ENCODE peak calls at places on chromosomes 3 and 15, in eight cellular contexts. One of them, this sample, is unnamed.

GRCh38 chr3:38497026-38497425 is 886 bp downstream of the EXOG start:
- DNase-seq in sciatic nerve: no peak
- DNase-seq in endothelial cell: no peak
- DNase-seq in activated CD4-positive, alpha-beta T cell treated with anti-CD3 and anti-CD28 coated beads, Interleukin-2, amount 10 ng/mL, durations not matched to agents 7 days and 5 days: no peak
- DNase-seq in GM12891: no peak
- DNase-seq in activated effector memory CD4-positive, alpha-beta T cell treated with Interleukin-2 at 50 U/mL for 16 hours: no peak
- DNase-seq in CD8-positive, alpha-beta memory T cell: no peak
- DNase-seq in AG10803: peak
- DNase-seq in this sample: peak

GRCh38 chr15:78804391-78804792 is 6.9 kb downstream of the ADAMTS7 start:
- DNase-seq in sciatic nerve: no peak
- DNase-seq in endothelial cell: no peak
- DNase-seq in activated CD4-positive, alpha-beta T cell treated with anti-CD3 and anti-CD28 coated beads, Interleukin-2, amount 10 ng/mL, durations not matched to agents 7 days and 5 days: no peak
- DNase-seq in GM12891: no peak
- DNase-seq in activated effector memory CD4-positive, alpha-beta T cell treated with Interleukin-2 at 50 U/mL for 16 hours: no peak
- DNase-seq in CD8-positive, alpha-beta memory T cell: no peak
- DNase-seq in AG10803: no peak
- DNase-seq in this sample: no peak

GRCh38 chr3:105473521-105474223 is 107.0 kb downstream of the ALCAM start:
- DNase-seq in sciatic nerve: no peak
- DNase-seq in endothelial cell: no peak
- DNase-seq in activated CD4-positive, alpha-beta T cell treated with anti-CD3 and anti-CD28 coated beads, Interleukin-2, amount 10 ng/mL, durations not matched to agents 7 days and 5 days: no peak
- DNase-seq in GM12891: no peak
- DNase-seq in activated effector memory CD4-positive, alpha-beta T cell treated with Interleukin-2 at 50 U/mL for 16 hours: no peak
- DNase-seq in CD8-positive, alpha-beta memory T cell: no peak
- DNase-seq in AG10803: peak
- DNase-seq in this sample: peak

GRCh38 chr3:2198880-2199279 is 100.2 kb downstream of the CNTN4 start:
- DNase-seq in sciatic nerve: no peak
- DNase-seq in endothelial cell: no peak
- DNase-seq in activated CD4-positive, alpha-beta T cell treated with anti-CD3 and anti-CD28 coated beads, Interleukin-2, amount 10 ng/mL, durations not matched to agents 7 days and 5 days: no peak
- DNase-seq in GM12891: no peak
- DNase-seq in activated effector memory CD4-positive, alpha-beta T cell treated with Interleukin-2 at 50 U/mL for 16 hours: no peak
- DNase-seq in CD8-positive, alpha-beta memory T cell: no peak
- DNase-seq in AG10803: no peak
- DNase-seq in this sample: no peak

GRCh38 chr15:84748274-84749110 is at the start of gene ZNF592:
- DNase-seq in sciatic nerve: peak
- DNase-seq in endothelial cell: peak
- DNase-seq in activated CD4-positive, alpha-beta T cell treated with anti-CD3 and anti-CD28 coated beads, Interleukin-2, amount 10 ng/mL, durations not matched to agents 7 days and 5 days: peak
- DNase-seq in GM12891: peak
- DNase-seq in activated effector memory CD4-positive, alpha-beta T cell treated with Interleukin-2 at 50 U/mL for 16 hours: peak
- DNase-seq in CD8-positive, alpha-beta memory T cell: peak
- DNase-seq in AG10803: peak
- DNase-seq in this sample: peak

GRCh38 chr3:43921056-43921455 is 230.3 kb downstream of the ABHD5 start:
- DNase-seq in sciatic nerve: no peak
- DNase-seq in endothelial cell: no peak
- DNase-seq in activated CD4-positive, alpha-beta T cell treated with anti-CD3 and anti-CD28 coated beads, Interleukin-2, amount 10 ng/mL, durations not matched to agents 7 days and 5 days: no peak
- DNase-seq in GM12891: no peak
- DNase-seq in activated effector memory CD4-positive, alpha-beta T cell treated with Interleukin-2 at 50 U/mL for 16 hours: no peak
- DNase-seq in CD8-positive, alpha-beta memory T cell: no peak
- DNase-seq in AG10803: no peak
- DNase-seq in this sample: no peak

GRCh38 chr15:65829150-65829764 is 37.2 kb upstream of the DENND4A start:
- DNase-seq in sciatic nerve: no peak
- DNase-seq in endothelial cell: no peak
- DNase-seq in activated CD4-positive, alpha-beta T cell treated with anti-CD3 and anti-CD28 coated beads, Interleukin-2, amount 10 ng/mL, durations not matched to agents 7 days and 5 days: peak
- DNase-seq in GM12891: no peak
- DNase-seq in activated effector memory CD4-positive, alpha-beta T cell treated with Interleukin-2 at 50 U/mL for 16 hours: no peak
- DNase-seq in CD8-positive, alpha-beta memory T cell: no peak
- DNase-seq in AG10803: no peak
- DNase-seq in this sample: peak

GRCh38 chr3:194577985-194578905 is 55.0 kb downstream of the TMEM44 start:
- DNase-seq in sciatic nerve: no peak
- DNase-seq in endothelial cell: no peak
- DNase-seq in activated CD4-positive, alpha-beta T cell treated with anti-CD3 and anti-CD28 coated beads, Interleukin-2, amount 10 ng/mL, durations not matched to agents 7 days and 5 days: no peak
- DNase-seq in GM12891: no peak
- DNase-seq in activated effector memory CD4-positive, alpha-beta T cell treated with Interleukin-2 at 50 U/mL for 16 hours: no peak
- DNase-seq in CD8-positive, alpha-beta memory T cell: no peak
- DNase-seq in AG10803: peak
- DNase-seq in this sample: peak

GRCh38 chr3:17775073-17775472 is 32.6 kb upstream of the TBC1D5 start:
- DNase-seq in sciatic nerve: no peak
- DNase-seq in endothelial cell: no peak
- DNase-seq in activated CD4-positive, alpha-beta T cell treated with anti-CD3 and anti-CD28 coated beads, Interleukin-2, amount 10 ng/mL, durations not matched to agents 7 days and 5 days: peak
- DNase-seq in GM12891: no peak
- DNase-seq in activated effector memory CD4-positive, alpha-beta T cell treated with Interleukin-2 at 50 U/mL for 16 hours: no peak
- DNase-seq in CD8-positive, alpha-beta memory T cell: no peak
- DNase-seq in AG10803: no peak
- DNase-seq in this sample: no peak

GRCh38 chr3:158452324-158452723 is 118.7 kb upstream of the MLF1 start:
- DNase-seq in sciatic nerve: no peak
- DNase-seq in endothelial cell: no peak
- DNase-seq in activated CD4-positive, alpha-beta T cell treated with anti-CD3 and anti-CD28 coated beads, Interleukin-2, amount 10 ng/mL, durations not matched to agents 7 days and 5 days: no peak
- DNase-seq in GM12891: no peak
- DNase-seq in activated effector memory CD4-positive, alpha-beta T cell treated with Interleukin-2 at 50 U/mL for 16 hours: no peak
- DNase-seq in CD8-positive, alpha-beta memory T cell: no peak
- DNase-seq in AG10803: peak
- DNase-seq in this sample: no peak

GRCh38 chr3:34634939-34635338 is 836.5 kb downstream of the PDCD6IP start:
- DNase-seq in sciatic nerve: no peak
- DNase-seq in endothelial cell: no peak
- DNase-seq in activated CD4-positive, alpha-beta T cell treated with anti-CD3 and anti-CD28 coated beads, Interleukin-2, amount 10 ng/mL, durations not matched to agents 7 days and 5 days: no peak
- DNase-seq in GM12891: no peak
- DNase-seq in activated effector memory CD4-positive, alpha-beta T cell treated with Interleukin-2 at 50 U/mL for 16 hours: no peak
- DNase-seq in CD8-positive, alpha-beta memory T cell: no peak
- DNase-seq in AG10803: no peak
- DNase-seq in this sample: no peak

GRCh38 chr3:146466596-146466995 is 2.8 kb downstream of the PLSCR2 start:
- DNase-seq in sciatic nerve: no peak
- DNase-seq in endothelial cell: no peak
- DNase-seq in activated CD4-positive, alpha-beta T cell treated with anti-CD3 and anti-CD28 coated beads, Interleukin-2, amount 10 ng/mL, durations not matched to agents 7 days and 5 days: no peak
- DNase-seq in GM12891: no peak
- DNase-seq in activated effector memory CD4-positive, alpha-beta T cell treated with Interleukin-2 at 50 U/mL for 16 hours: no peak
- DNase-seq in CD8-positive, alpha-beta memory T cell: no peak
- DNase-seq in AG10803: no peak
- DNase-seq in this sample: peak